ENCODE peak calls at places on chromosomes 11 and 22, in six cellular contexts. E, B, O, V, X and P are unnamed samples.

GRCh38 chr11:47152126-47152952 is 24.3 kb downstream of the ARFGAP2 start:
- DNase-seq in O (no peak), X (no peak), B (no peak), E (no peak), V (no peak), P (no peak)

GRCh38 chr11:93477684-93478234 is 65.4 kb downstream of the SMCO4 start:
- DNase-seq in E (no peak), V (no peak), B (peak), X (no peak), O (no peak), P (no peak)

GRCh38 chr11:73367482-73368024 is 8.6 kb upstream of the RELT start:
- DNase-seq in X (no peak), O (no peak), E (no peak), V (no peak), B (no peak), P (no peak)

GRCh38 chr11:73401924-73402833 is 26.0 kb downstream of the RELT start:
- DNase-seq in X (no peak), O (no peak), V (no peak), B (no peak), E (no peak), P (no peak)

GRCh38 chr11:14645247-14645912 is 1.8 kb downstream of the PDE3B start:
- DNase-seq in E (no peak), O (no peak), V (peak), B (no peak), X (no peak), P (no peak)

GRCh38 chr11:74849525-74850391 is 99.1 kb downstream of the XRRA1 start:
- DNase-seq in B (peak), O (peak), X (no peak), E (no peak), V (no peak), P (no peak)

GRCh38 chr22:20586403-20586745 is 79.0 kb downstream of the MED15 start:
- DNase-seq in O (no peak), B (no peak), V (no peak), X (peak), E (no peak), P (no peak)

GRCh38 chr11:76275446-76275845 is 69.1 kb upstream of the WNT11 start:
- DNase-seq in V (no peak), B (no peak), E (no peak), O (no peak), X (peak), P (no peak)

GRCh38 chr22:25645266-25645665 is 80.8 kb downstream of the GRK3 start:
- DNase-seq in E (no peak), V (no peak), X (no peak), B (peak), O (peak), P (no peak)

GRCh38 chr22:40332319-40332781 is 13.9 kb upstream of the ADSL start:
- DNase-seq in O (no peak), E (no peak), V (no peak), B (peak), X (no peak), P (no peak)

GRCh38 chr22:27391092-27391770 is 410.3 kb downstream of the MN1 start:
- DNase-seq in O (no peak), E (no peak), X (no peak), V (no peak), B (no peak), P (no peak)

GRCh38 chr11:57397394-57397990 is 7.0 kb upstream of the PRG2 start:
- DNase-seq in V (no peak), X (no peak), E (no peak), B (no peak), O (no peak), P (no peak)

GRCh38 chr11:69866648-69867047 is 47.4 kb upstream of the FGF3 start:
- DNase-seq in X (no peak), V (no peak), B (no peak), O (no peak), E (no peak), P (no peak)

GRCh38 chr11:73085189-73085875 is 56.8 kb downstream of the FCHSD2 start:
- DNase-seq in O (peak), E (no peak), B (no peak), X (no peak), V (no peak), P (no peak)

GRCh38 chr11:76628408-76628947 is 42.1 kb downstream of the LRRC32 start:
- DNase-seq in E (no peak), B (no peak), X (no peak), V (no peak), O (no peak), P (no peak)

GRCh38 chr11:11468919-11469318 is 115.9 kb upstream of the CSNK2A3 start:
- DNase-seq in X (no peak), O (no peak), E (no peak), B (no peak), V (no peak), P (no peak)

GRCh38 chr11:46235777-46236688 is 41.4 kb upstream of the CREB3L1 start:
- DNase-seq in E (no peak), O (peak), X (no peak), B (no peak), V (no peak), P (no peak)

GRCh38 chr11:46987183-46987582 is 50.6 kb downstream of the CSTPP1 start:
- DNase-seq in B (no peak), X (no peak), E (peak), V (no peak), O (no peak), P (no peak)

GRCh38 chr11:92455221-92455790 is 230.7 kb downstream of the FAT3 start:
- DNase-seq in V (no peak), E (no peak), X (no peak), B (no peak), O (no peak), P (no peak)

GRCh38 chr11:66428933-66429332 is 8.1 kb downstream of the NPAS4 start:
- DNase-seq in O (no peak), E (no peak), X (no peak), B (no peak), V (no peak), P (no peak)

GRCh38 chr11:132238331-132238730 is 867.9 kb downstream of the NTM start:
- DNase-seq in V (no peak), B (no peak), O (no peak), X (no peak), E (no peak), P (no peak)

GRCh38 chr22:42257386-42257785 is 13.1 kb downstream of the TCF20 start:
- DNase-seq in O (no peak), B (no peak), X (no peak), E (no peak), V (no peak), P (no peak)

GRCh38 chr11:36311926-36312592 is 16.0 kb downstream of the PRR5L start:
- DNase-seq in E (no peak), V (no peak), B (no peak), X (no peak), O (peak), P (no peak)

GRCh38 chr22:20068640-20069039 is 11.4 kb upstream of the DGCR8 start:
- DNase-seq in V (no peak), E (no peak), X (no peak), B (no peak), O (no peak), P (no peak)

GRCh38 chr11:120222916-120223315 is 12.1 kb downstream of the OAF start:
- DNase-seq in O (no peak), B (no peak), X (peak), E (no peak), V (no peak), P (no peak)

GRCh38 chr11:132373405-132374141 is 1003.2 kb downstream of the NTM start:
- DNase-seq in O (no peak), X (no peak), E (no peak), B (no peak), V (no peak), P (no peak)

GRCh38 chr11:121464352-121464946 is 11.7 kb upstream of the SORL1-AS1 start:
- DNase-seq in X (peak), V (peak), E (peak), B (peak), O (peak), P (peak)

GRCh38 chr11:68206211-68206610 is 6.9 kb downstream of the KMT5B start:
- DNase-seq in E (no peak), B (peak), O (peak), V (peak), X (peak), P (no peak)

GRCh38 chr22:25898707-25899365 is 156.8 kb downstream of the MYO18B start:
- DNase-seq in B (no peak), E (no peak), V (no peak), O (no peak), X (no peak), P (no peak)

DNA sequence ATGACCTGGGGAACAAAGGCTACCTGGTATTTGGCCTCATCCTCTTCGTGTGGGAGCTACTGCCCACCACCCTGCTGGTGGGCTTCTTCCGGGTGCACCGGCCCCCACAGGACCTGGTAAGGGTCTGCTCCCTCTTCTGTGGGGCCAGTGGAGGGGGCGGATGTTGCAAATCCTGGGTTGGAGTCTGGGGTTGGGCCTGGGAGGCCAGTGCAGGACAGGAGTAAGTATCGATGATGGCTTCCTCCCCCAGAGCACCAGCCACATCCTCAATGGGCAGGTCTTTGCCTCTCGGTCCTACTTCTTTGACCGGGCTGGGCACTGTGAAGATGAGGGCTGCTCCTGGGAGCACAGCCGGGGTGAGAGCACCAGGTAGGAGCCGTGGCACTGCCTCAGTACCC is 2.7 kb downstream of the GPR137 start:
- DNase-seq in V (no peak), X (no peak), B (no peak), E (no peak), O (no peak), P (no peak)
- TF ChIP-seq CTCF in V (no peak), X (no peak), B (no peak), E (no peak), O (no peak), P (no peak)

GRCh38 chr11:127493330-127493729 is 492.8 kb upstream of the KIRREL3 start:
- DNase-seq in E (no peak), V (no peak), O (peak), B (peak), X (no peak), P (no peak)
- TF ChIP-seq CTCF in E (no peak), V (peak), O (peak), B (peak), X (no peak), P (no peak)

GRCh38 chr11:65377777-65378176 is 4.7 kb downstream of the SLC25A45 start:
- DNase-seq in B (no peak), V (no peak), E (no peak), O (no peak), X (no peak), P (no peak)
- TF ChIP-seq CTCF in B (peak), V (no peak), E (no peak), O (no peak), X (no peak), P (no peak)

DNA sequence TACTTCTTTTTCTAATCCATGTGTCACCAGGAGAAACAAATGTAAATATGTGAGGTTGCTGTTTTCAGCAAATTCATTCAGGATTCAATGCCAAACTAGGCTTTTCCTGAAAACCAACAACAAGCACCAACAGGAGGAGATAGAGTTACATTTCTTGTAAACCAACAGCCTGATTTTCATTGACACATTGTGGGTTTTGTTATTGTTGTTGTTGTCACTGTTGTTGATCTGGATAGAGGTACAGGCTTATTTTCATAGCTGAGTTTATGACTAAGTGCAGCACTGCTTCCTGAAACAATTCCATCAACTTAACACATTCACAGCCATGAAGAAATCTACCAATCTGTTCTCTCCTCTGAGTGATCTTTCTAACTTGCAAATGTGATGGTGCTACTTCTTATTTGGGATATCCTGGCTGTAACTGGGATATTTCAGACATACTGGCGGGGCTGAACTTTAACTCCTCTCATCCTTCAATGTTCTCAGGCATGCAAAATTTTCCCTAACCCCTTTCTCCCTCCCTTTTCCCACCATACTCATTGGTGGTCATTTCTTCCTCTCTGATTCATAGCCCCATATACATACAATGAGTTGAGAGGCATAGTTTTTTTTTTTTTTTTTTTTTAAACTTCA is 65.5 kb downstream of the ME3 start:
- DNase-seq in O (no peak), X (no peak), E (no peak), V (no peak), B (no peak), P (no peak)
- TF ChIP-seq CTCF in O (no peak), X (no peak), E (no peak), V (no peak), B (no peak), P (no peak)

GRCh38 chr22:46391486-46392136 is 56.1 kb downstream of the TRMU start:
- DNase-seq in O (no peak), B (no peak), E (no peak), V (no peak), X (no peak), P (no peak)

GRCh38 chr22:46390105-46390651 is 54.7 kb downstream of the TRMU start:
- DNase-seq in V (no peak), E (no peak), X (no peak), O (no peak), B (no peak), P (no peak)

GRCh38 chr22:46392137-46392844 is 56.8 kb downstream of the TRMU start:
- DNase-seq in V (no peak), X (no peak), B (no peak), O (no peak), E (no peak), P (no peak)

GRCh38 chr22:46389081-46389480 is 53.6 kb downstream of the TRMU start:
- DNase-seq in X (no peak), V (no peak), B (no peak), O (no peak), E (no peak), P (no peak)

GRCh38 chr22:46390652-46391301 is 55.3 kb downstream of the TRMU start:
- DNase-seq in E (no peak), V (no peak), B (no peak), O (no peak), X (no peak), P (no peak)
- TF ChIP-seq CTCF in E (no peak), V (no peak), B (no peak), O (no peak), X (no peak), P (no peak)